ENCODE peak calls at places on chromosomes 11 and 22, in nine cellular contexts. O, B, R, A, W, F, Y, V and Q are unnamed samples.

GRCh38 chr22:19060356-19061009 is 61.7 kb downstream of the DGCR2 start:
- DNase-seq in F (no peak), W (peak; percentile 38), A (no peak), B (no peak), V (no peak), R (peak; percentile 22), Y (no peak), O (peak; percentile 53), Q (no peak)

GRCh38 chr11:64868904-64869570 is 9.4 kb downstream of the EHD1 start:
- DNase-seq in O (no peak), F (no peak), W (no peak), B (no peak), A (peak; percentile 53), Y (no peak), V (peak; percentile 67), R (peak; percentile 60), Q (peak; percentile 89)

GRCh38 chr11:114586797-114587196 is 8.8 kb downstream of the NXPE4 start:
- DNase-seq in B (no peak), V (no peak), R (peak; percentile 19), W (no peak), A (no peak), O (no peak), Y (no peak), F (no peak), Q (no peak)

GRCh38 chr22:25495286-25495685 is 69.2 kb upstream of the GRK3 start:
- DNase-seq in B (no peak), V (no peak), F (no peak), A (no peak), O (no peak), R (no peak), Y (no peak), W (no peak), Q (no peak)

GRCh38 chr11:73749118-73749517 is 11.8 kb downstream of the RAB6A start:
- DNase-seq in B (no peak), A (no peak), V (no peak), R (no peak), Y (no peak), W (no peak), F (no peak), O (no peak), Q (no peak)

GRCh38 chr11:87330072-87330678 is 292.4 kb downstream of the TMEM135 start:
- DNase-seq in W (no peak), Y (no peak), A (no peak), B (no peak), F (no peak), O (no peak), R (no peak), V (no peak), Q (no peak)

GRCh38 chr11:420054-420910 is 5.5 kb upstream of the SIGIRR start:
- DNase-seq in O (no peak), Y (no peak), V (no peak), W (no peak), B (peak; percentile 8), F (no peak), R (no peak), A (no peak), Q (no peak)

GRCh38 chr11:101915811-101916291 is 471 bp downstream of the ANGPTL5 start:
- DNase-seq in Y (no peak), O (no peak), V (no peak), R (peak; percentile 45), A (no peak), W (no peak), F (no peak), B (no peak), Q (no peak)

GRCh38 chr11:129973809-129974208 is 28.8 kb downstream of the PRDM10 start:
- DNase-seq in A (no peak), R (no peak), O (no peak), W (no peak), V (no peak), B (no peak), Y (no peak), F (no peak), Q (no peak)

GRCh38 chr11:65072631-65072966 is 11.2 kb downstream of the CDCA5 start:
- DNase-seq in O (no peak), W (no peak), V (no peak), B (no peak), R (no peak), A (no peak), F (no peak), Y (no peak), Q (no peak)

GRCh38 chr22:49634006-49634772 is 193.5 kb downstream of the BRD1 start:
- DNase-seq in R (no peak), W (no peak), A (no peak), Y (no peak), O (no peak), F (no peak), B (no peak), V (no peak), Q (no peak)

GRCh38 chr11:58192229-58192628 is 3.4 kb downstream of the OR9Q2 start:
- DNase-seq in V (no peak), O (no peak), F (no peak), A (no peak), Y (no peak), R (no peak), W (no peak), B (peak; percentile 67), Q (no peak)

GRCh38 chr11:129018991-129019390 is 76.3 kb upstream of the TP53AIP1 start:
- DNase-seq in B (peak; percentile 34), V (no peak), F (no peak), W (no peak), A (no peak), R (no peak), Y (no peak), O (no peak), Q (no peak)

GRCh38 chr11:116731097-116731761 is 41.6 kb downstream of the BUD13 start:
- DNase-seq in O (no peak), A (no peak), V (no peak), B (no peak), Y (no peak), W (no peak), R (no peak), F (peak; percentile 48), Q (no peak)

GRCh38 chr22:49678137-49678841 is 149.4 kb downstream of the BRD1 start:
- DNase-seq in V (no peak), R (no peak), F (no peak), B (no peak), A (no peak), O (no peak), W (peak; percentile 35), Y (no peak), Q (no peak)

GRCh38 chr11:44694443-44694842 is 32.3 kb upstream of the TSPAN18 start:
- DNase-seq in W (no peak), R (no peak), O (no peak), A (no peak), F (no peak), B (no peak), Y (no peak), V (no peak), Q (no peak)

GRCh38 chr11:63838682-63839507 is at the start of gene MARK2:
- DNase-seq in A (peak; percentile 99), B (peak; percentile 99), Y (peak; percentile 97), V (peak; percentile 99), F (peak; percentile 97), R (peak; percentile 98), O (peak; percentile 99), W (peak; percentile 99), Q (peak; percentile 78)
- TF ChIP-seq POLR2A in A (peak; percentile 73), B (no peak), Y (peak; percentile 18), V (peak; percentile 65), F (peak; percentile 87), R (peak; percentile 77), O (peak; percentile 49), W (no peak), Q (peak; percentile 90)

GRCh38 chr11:75399344-75400109 is at the start of gene RPS3:
- DNase-seq in W (peak; percentile 95), R (peak; percentile 93), Y (peak; percentile 81), A (peak; percentile 90), B (peak; percentile 94), V (peak; percentile 87), F (peak; percentile 87), O (peak; percentile 94), Q (peak; percentile 80)
- TF ChIP-seq POLR2A in W (peak; percentile 91), R (peak; percentile 97), Y (peak; percentile 98), A (peak; percentile 88), B (peak; percentile 93), V (peak; percentile 95), F (peak; percentile 92), O (peak; percentile 49), Q (peak; percentile 96)

DNA sequence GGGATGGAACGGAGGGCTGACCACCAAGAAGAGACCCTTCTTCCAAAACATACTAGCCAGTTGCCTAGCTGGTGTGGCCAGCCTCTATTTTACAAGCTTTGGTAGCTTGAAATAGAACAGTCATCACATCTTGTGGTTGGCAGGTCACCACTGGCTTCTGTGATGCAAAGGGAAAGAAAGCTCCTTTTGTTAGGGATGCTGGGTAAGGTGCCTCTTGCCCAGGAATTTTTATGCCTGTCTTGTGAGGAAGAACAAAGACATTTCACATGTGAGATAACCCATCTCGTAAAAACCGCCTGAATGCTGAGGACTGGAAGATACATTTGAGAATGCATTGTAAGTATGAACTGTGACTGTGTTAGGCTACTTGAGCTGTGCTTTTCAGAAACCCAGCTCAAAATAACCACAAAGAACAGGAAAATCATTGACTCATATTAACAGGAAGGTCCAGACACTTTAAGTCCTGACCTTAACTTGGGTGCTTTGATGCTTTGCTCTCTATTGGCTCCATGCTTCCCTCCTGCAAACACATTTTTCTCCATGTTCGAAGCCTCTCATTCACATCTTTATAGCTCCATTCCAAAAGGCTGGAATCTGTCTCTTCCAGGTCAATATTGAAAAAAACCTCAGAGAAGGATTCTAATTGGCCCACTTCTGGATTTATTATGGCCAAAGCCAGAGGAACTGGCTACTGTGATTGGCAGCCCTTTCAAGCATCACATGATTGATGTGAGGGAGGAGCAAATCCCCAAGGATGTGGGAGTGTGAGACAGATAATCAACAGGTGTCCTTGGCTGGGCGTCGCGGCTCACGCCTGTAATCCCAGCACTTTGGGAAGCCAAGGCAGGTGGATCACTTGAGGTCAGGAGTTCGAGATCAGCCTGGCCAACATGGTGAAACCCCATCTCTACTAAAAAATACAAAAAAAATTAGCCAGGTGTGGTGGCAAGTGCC is 53.9 kb downstream of the MICAL2 start:
- DNase-seq in B (peak; percentile 33), W (peak; percentile 86), V (no peak), F (no peak), A (no peak), O (no peak), R (peak; percentile 46), Y (peak; percentile 93), Q (peak; percentile 37)
- TF ChIP-seq POLR2A in B (peak; percentile 17), W (no peak), V (no peak), F (peak; percentile 35), A (no peak), O (no peak), R (no peak), Y (no peak), Q (no peak)

GRCh38 chr11:119014209-119014924 is 3.8 kb downstream of the RPS25 start:
- DNase-seq in W (no peak), F (no peak), V (no peak), B (no peak), O (no peak), R (no peak), Y (no peak), A (no peak), Q (no peak)

GRCh38 chr11:119018074-119018938 is at the start of the genes RPS25 and TRAPPC4:
- DNase-seq in A (peak; percentile 95), O (peak; percentile 96), F (peak; percentile 94), W (peak; percentile 98), Y (peak; percentile 94), R (peak; percentile 95), B (peak; percentile 96), V (peak; percentile 94), Q (peak; percentile 72)

GRCh38 chr11:119016216-119017009 is 1.7 kb downstream of the RPS25 start:
- DNase-seq in Y (no peak), A (no peak), V (no peak), F (no peak), W (no peak), R (no peak), O (no peak), B (no peak), Q (no peak)

GRCh38 chr11:119012629-119013170 is 5.4 kb downstream of the RPS25 start:
- DNase-seq in F (no peak), Y (no peak), A (no peak), W (no peak), B (no peak), O (no peak), R (no peak), V (no peak), Q (no peak)

GRCh38 chr11:119015054-119015611 is 3.0 kb downstream of the RPS25 start:
- DNase-seq in Y (no peak), B (no peak), W (peak; percentile 7), V (no peak), R (no peak), F (no peak), A (no peak), O (no peak), Q (no peak)
- TF ChIP-seq POLR2A in Y (no peak), B (no peak), W (no peak), V (no peak), R (no peak), F (no peak), A (no peak), O (no peak), Q (no peak)